ENCODE peak calls at places on chromosomes 13 and 19, in four cellular contexts. W, Q, F and J are unnamed samples.

GRCh38 chr13:95191821-95192220 is 109.4 kb downstream of the ABCC4 start:
- DNase-seq in W (peak; percentile 65), Q (peak; percentile 79), F (peak; percentile 78), J (peak; percentile 13)

GRCh38 chr13:49641810-49642291 is 13.5 kb downstream of the ARL11 start:
- DNase-seq in W (peak; percentile 55), Q (peak; percentile 45), F (no peak), J (peak; percentile 72)

GRCh38 chr19:45418812-45419211 is 4.9 kb downstream of the ERCC1 start:
- DNase-seq in W (no peak), Q (no peak), F (no peak), J (no peak)

GRCh38 chr19:39342647-39343305 is 555 bp downstream of the SAMD4B start:
- DNase-seq in W (no peak), Q (no peak), F (no peak), J (no peak)

GRCh38 chr19:4749870-4750269 is 26.2 kb upstream of the DPP9 start:
- DNase-seq in W (no peak), Q (no peak), F (no peak), J (no peak)

GRCh38 chr19:3443840-3444694 is 36.3 kb downstream of the SMIM24 start:
- DNase-seq in W (peak; percentile 29), Q (peak; percentile 60), F (no peak), J (no peak)

GRCh38 chr13:48741377-48741776 is 87.6 kb downstream of the CYSLTR2 start:
- DNase-seq in W (no peak), Q (peak; percentile 58), F (no peak), J (no peak)

GRCh38 chr19:39078436-39079200 is 5.5 kb upstream of the ACP7 start:
- DNase-seq in W (peak; percentile 99), Q (peak; percentile 94), F (no peak), J (peak; percentile 91)

GRCh38 chr19:21693399-21693798 is 74.0 kb downstream of the ZNF100 start:
- DNase-seq in W (no peak), Q (no peak), F (no peak), J (no peak)

GRCh38 chr13:113581871-113582270 is 2.7 kb upstream of the TFDP1 start:
- DNase-seq in W (no peak), Q (no peak), F (no peak), J (no peak)

GRCh38 chr13:60755380-60756163 is 358.6 kb downstream of the TDRD3 start:
- DNase-seq in W (no peak), Q (no peak), F (no peak), J (no peak)

GRCh38 chr13:75566658-75567057 is 17.1 kb downstream of the UCHL3 start:
- DNase-seq in W (peak; percentile 31), Q (no peak), F (no peak), J (no peak)

GRCh38 chr19:35346193-35347052 is 1.3 kb upstream of the FFAR1 start:
- DNase-seq in W (no peak), Q (no peak), F (peak; percentile 80), J (no peak)

GRCh38 chr13:51122868-51123267 is 11.8 kb upstream of the C13orf42 start:
- DNase-seq in W (no peak), Q (no peak), F (peak; percentile 8), J (no peak)

GRCh38 chr13:49443327-49443688 is 556 bp downstream of the CAB39L start:
- DNase-seq in W (no peak), Q (no peak), F (no peak), J (no peak)

GRCh38 chr13:67197704-67198103 is 32.4 kb downstream of the PCDH9 start:
- DNase-seq in W (no peak), Q (no peak), F (no peak), J (no peak)

GRCh38 chr19:45016388-45017314 is 15.4 kb downstream of the RELB start:
- DNase-seq in W (peak; percentile 82), Q (peak; percentile 40), F (peak; percentile 78), J (no peak)

GRCh38 chr19:17806945-17807344 is 12.0 kb downstream of the B3GNT3 start:
- DNase-seq in W (no peak), Q (no peak), F (no peak), J (no peak)

GRCh38 chr19:628168-628567 is 5.2 kb downstream of the POLRMT start:
- DNase-seq in W (no peak), Q (no peak), F (no peak), J (no peak)

GRCh38 chr13:34469212-34469983 is 472.7 kb upstream of the NBEA start:
- DNase-seq in W (no peak), Q (no peak), F (no peak), J (no peak)

GRCh38 chr13:111861766-111862366 is 205.1 kb upstream of the SOX1 start:
- DNase-seq in W (peak; percentile 11), Q (no peak), F (no peak), J (no peak)

GRCh38 chr13:20714563-20715339 is 11.3 kb downstream of the IL17D start:
- DNase-seq in W (peak; percentile 73), Q (peak; percentile 29), F (no peak), J (no peak)

GRCh38 chr13:99995104-99995502 is 13.5 kb downstream of the ZIC2 start:
- DNase-seq in W (no peak), Q (no peak), F (no peak), J (no peak)